ENCODE peak calls at places on chromosomes 3 and 15, in nine cellular contexts. H is fibroblast of pulmonary artery; P is fibroblast of mammary gland; U is NCI-H1105; F is glutamatergic neuron; W is H7; X is activated CD4-positive, alpha-beta T cell treated with anti-CD3 and anti-CD28 coated beads, Interleukin-2, amount 50 U/mL, for 1 hour; R is iris pigment epithelial cell; G is T-helper 17 cell. S is an unnamed sample.

GRCh38 chr3:138608322-138609214 is at the start of gene FAIM:
- DNase-seq in H (peak), P (peak), U (peak), F (peak), W (peak), X (peak), R (peak), G (peak), S (peak)

GRCh38 chr3:127394984-127395662 is 107.3 kb upstream of the PRR20G start:
- DNase-seq in H (no peak), P (no peak), U (no peak), F (no peak), W (no peak), X (no peak), R (no peak), G (no peak), S (no peak)

GRCh38 chr3:85781806-85782205 is 823.0 kb downstream of the CADM2 start:
- DNase-seq in H (peak), P (no peak), U (peak), F (no peak), W (no peak), X (no peak), R (no peak), G (no peak), S (no peak)

GRCh38 chr3:63655519-63655918 is 3.0 kb downstream of the SNTN start:
- DNase-seq in H (peak), P (peak), U (no peak), F (no peak), W (no peak), X (no peak), R (peak), G (no peak), S (peak)

GRCh38 chr15:83320831-83321230 is 36.4 kb upstream of the BNC1 start:
- DNase-seq in H (peak), P (peak), U (no peak), F (no peak), W (no peak), X (no peak), R (no peak), G (no peak), S (no peak)

GRCh38 chr3:194496217-194496881 is 9.5 kb upstream of the ATP13A3 start:
- DNase-seq in H (peak), P (no peak), U (no peak), F (no peak), W (no peak), X (no peak), R (no peak), G (no peak), S (no peak)

GRCh38 chr3:69710153-69710977 is 28.9 kb upstream of the MITF start:
- DNase-seq in H (peak), P (peak), U (no peak), F (no peak), W (no peak), X (no peak), R (peak), G (no peak), S (peak)

GRCh38 chr15:78737187-78737820 is 74.0 kb downstream of the ADAMTS7 start:
- DNase-seq in H (no peak), P (no peak), U (no peak), F (no peak), W (no peak), X (no peak), R (no peak), G (no peak), S (no peak)

GRCh38 chr15:44159492-44159891 is 35.6 kb downstream of the FRMD5 start:
- DNase-seq in H (peak), P (no peak), U (no peak), F (no peak), W (no peak), X (no peak), R (no peak), G (no peak), S (no peak)

GRCh38 chr15:44038801-44039200 is 156.3 kb downstream of the FRMD5 start:
- DNase-seq in H (no peak), P (no peak), U (no peak), F (peak), W (peak), X (no peak), R (peak), G (no peak), S (peak)

GRCh38 chr15:69749797-69750196 is 297.2 kb downstream of the RPLP1 start:
- DNase-seq in H (peak), P (no peak), U (no peak), F (no peak), W (no peak), X (no peak), R (no peak), G (no peak), S (no peak)

GRCh38 chr3:173938159-173938558 is 540.6 kb downstream of the NLGN1 start:
- DNase-seq in H (peak), P (peak), U (peak), F (no peak), W (no peak), X (no peak), R (peak), G (no peak), S (peak)

GRCh38 chr15:49466119-49466518 is 43.1 kb downstream of the FGF7 start:
- DNase-seq in H (no peak), P (no peak), U (no peak), F (no peak), W (no peak), X (no peak), R (no peak), G (no peak), S (no peak)

GRCh38 chr3:99967796-99968195 is 146.5 kb downstream of the FILIP1L start:
- DNase-seq in H (peak), P (peak), U (no peak), F (no peak), W (no peak), X (no peak), R (peak), G (no peak), S (peak)

GRCh38 chr15:85168642-85169173 is 187.1 kb downstream of the PDE8A start:
- DNase-seq in H (no peak), P (peak), U (peak), F (peak), W (peak), X (peak), R (peak), G (peak), S (peak)

GRCh38 chr3:131917006-131917405 is 117.8 kb downstream of the CPNE4 start:
- DNase-seq in H (no peak), P (peak), U (no peak), F (no peak), W (no peak), X (no peak), R (no peak), G (no peak), S (no peak)

GRCh38 chr3:127750226-127751031 is 71.9 kb downstream of the MGLL start:
- DNase-seq in H (peak), P (peak), U (no peak), F (peak), W (no peak), X (no peak), R (peak), G (no peak), S (peak)

GRCh38 chr3:176814252-176814651 is 383.0 kb downstream of the TBL1XR1 start:
- DNase-seq in H (peak), P (peak), U (no peak), F (peak), W (peak), X (no peak), R (peak), G (no peak), S (peak)

GRCh38 chr15:68791431-68792283 is 29.0 kb downstream of the ANP32A start:
- DNase-seq in H (no peak), P (no peak), U (no peak), F (no peak), W (peak), X (peak), R (no peak), G (peak), S (no peak)

GRCh38 chr15:56939257-56939656 is 20.8 kb downstream of the TCF12 start:
- DNase-seq in H (no peak), P (no peak), U (no peak), F (no peak), W (no peak), X (no peak), R (peak), G (no peak), S (peak)

GRCh38 chr3:17645074-17645698 is 97.2 kb downstream of the TBC1D5 start:
- DNase-seq in H (peak), P (peak), U (peak), F (no peak), W (peak), X (no peak), R (peak), G (no peak), S (peak)

GRCh38 chr3:182259579-182259978 is 533.7 kb upstream of the ATP11B start:
- DNase-seq in H (no peak), P (peak), U (no peak), F (peak), W (peak), X (no peak), R (no peak), G (no peak), S (no peak)